ENCODE peak calls at places on chromosomes 3 and 15, in nine cellular contexts. T, S, P, L, X, R, Z, F and C are unnamed samples.

GRCh38 chr3:134102976-134103375 is 73.3 kb upstream of the SLCO2A1 start:
- DNase-seq in F (no peak), Z (no peak), S (no peak), P (no peak), X (no peak), L (no peak), R (no peak), T (no peak), C (no peak)

GRCh38 chr3:133464573-133464972 is 64.7 kb downstream of the BFSP2 start:
- DNase-seq in L (peak; percentile 64), F (no peak), S (no peak), Z (peak; percentile 56), R (no peak), T (no peak), X (peak; percentile 59), P (peak; percentile 55), C (no peak)

GRCh38 chr3:66998075-66998898 is at the start of gene KBTBD8:
- DNase-seq in F (peak; percentile 98), S (peak; percentile 97), X (peak; percentile 99), P (peak; percentile 98), L (no peak), R (peak; percentile 97), Z (peak; percentile 97), T (peak; percentile 96), C (peak; percentile 98)

GRCh38 chr15:69751575-69751974 is 299.0 kb downstream of the RPLP1 start:
- DNase-seq in F (no peak), L (no peak), Z (no peak), P (peak; percentile 59), S (no peak), R (peak; percentile 41), X (no peak), T (no peak), C (no peak)

GRCh38 chr3:20648294-20648693 is 462.3 kb upstream of the SGO1 start:
- DNase-seq in L (peak; percentile 78), T (no peak), Z (peak; percentile 71), X (no peak), R (peak; percentile 99), S (no peak), F (no peak), P (peak; percentile 92), C (no peak)

GRCh38 chr15:69661871-69662667 is 209.5 kb downstream of the RPLP1 start:
- DNase-seq in S (no peak), Z (no peak), X (no peak), L (no peak), T (no peak), F (no peak), R (no peak), P (no peak), C (no peak)

GRCh38 chr3:25587526-25587925 is 77.2 kb downstream of the TOP2B start:
- DNase-seq in Z (no peak), X (no peak), R (no peak), S (no peak), P (no peak), L (no peak), F (no peak), T (no peak), C (no peak)

GRCh38 chr3:12483364-12483763 is 916 bp upstream of the TSEN2 start:
- DNase-seq in S (no peak), T (no peak), P (peak; percentile 8), X (no peak), R (no peak), Z (peak; percentile 17), F (no peak), L (peak; percentile 21), C (no peak)

GRCh38 chr3:141345951-141346817 is 22.1 kb upstream of the ZBTB38 start:
- DNase-seq in Z (no peak), X (no peak), S (no peak), L (no peak), T (no peak), F (no peak), P (no peak), R (no peak), C (peak; percentile 68)

GRCh38 chr3:45225465-45226205 is 452 bp downstream of the TMEM158 start:
- DNase-seq in S (no peak), T (no peak), X (peak; percentile 39), L (peak; percentile 27), Z (peak; percentile 32), P (peak; percentile 43), F (no peak), R (no peak), C (peak; percentile 45)

GRCh38 chr3:185151959-185152432 is 864 bp downstream of the C3orf70 start:
- DNase-seq in L (no peak), Z (peak; percentile 39), T (no peak), R (no peak), S (peak; percentile 40), P (no peak), X (no peak), F (peak; percentile 7), C (no peak)

GRCh38 chr3:191627064-191627463 is 166.1 kb downstream of the PYDC2 start:
- DNase-seq in R (no peak), L (no peak), T (no peak), F (no peak), X (no peak), Z (peak; percentile 67), P (peak; percentile 11), S (no peak), C (no peak)

GRCh38 chr3:41482134-41482533 is 282.8 kb downstream of the CTNNB1 start:
- DNase-seq in R (no peak), T (no peak), S (no peak), Z (no peak), L (no peak), X (no peak), F (no peak), P (no peak), C (no peak)

GRCh38 chr3:57582470-57583168 is 14.5 kb downstream of the ARF4 start:
- DNase-seq in L (no peak), P (no peak), S (no peak), F (peak; percentile 21), R (no peak), Z (no peak), X (peak; percentile 37), T (no peak), C (no peak)

GRCh38 chr3:111541911-111542483 is at the start of gene CD96:
- DNase-seq in F (peak; percentile 28), X (peak; percentile 52), Z (no peak), R (no peak), P (peak; percentile 63), T (no peak), L (no peak), S (no peak), C (peak; percentile 55)

GRCh38 chr15:57085267-57085666 is 166.8 kb downstream of the TCF12 start:
- DNase-seq in S (no peak), L (no peak), X (no peak), R (no peak), F (no peak), T (no peak), Z (no peak), P (peak; percentile 37), C (no peak)

GRCh38 chr3:46887980-46888494 is 10.5 kb downstream of the PTH1R start:
- DNase-seq in T (no peak), R (no peak), X (no peak), S (no peak), Z (no peak), F (no peak), P (no peak), L (no peak), C (no peak)

GRCh38 chr3:60337421-60337820 is 913.8 kb downstream of the FHIT start:
- DNase-seq in R (no peak), T (no peak), F (no peak), L (no peak), S (no peak), P (no peak), Z (no peak), X (no peak), C (no peak)

GRCh38 chr3:134364936-134365765 is 9.1 kb downstream of the AMOTL2 start:
- DNase-seq in F (no peak), X (peak; percentile 38), T (no peak), R (no peak), P (no peak), L (peak; percentile 46), S (no peak), Z (peak; percentile 54), C (no peak)

GRCh38 chr15:55681631-55682030 is 61.3 kb downstream of the PRTG start:
- DNase-seq in X (peak; percentile 38), R (no peak), L (no peak), S (no peak), F (no peak), Z (no peak), P (no peak), T (no peak), C (no peak)

GRCh38 chr15:39261397-39261796 is 319.5 kb upstream of the THBS1 start:
- DNase-seq in P (peak; percentile 67), Z (no peak), F (no peak), L (peak; percentile 67), S (no peak), X (no peak), R (no peak), T (no peak), C (no peak)

GRCh38 chr15:77974098-77974414 is 103.5 kb downstream of the TBC1D2B start:
- DNase-seq in Z (no peak), P (peak; percentile 66), L (peak; percentile 52), R (peak; percentile 6), S (peak; percentile 37), F (peak; percentile 51), X (no peak), T (no peak), C (peak; percentile 60)

GRCh38 chr15:73146419-73146818 is 94.2 kb downstream of the NEO1 start:
- DNase-seq in P (peak; percentile 6), Z (no peak), T (no peak), R (no peak), S (no peak), L (no peak), F (no peak), X (no peak), C (no peak)

GRCh38 chr3:170049146-170050000 is 11.6 kb downstream of the GPR160 start:
- DNase-seq in T (no peak), Z (no peak), R (no peak), S (no peak), X (no peak), F (peak; percentile 94), L (peak; percentile 33), P (peak; percentile 70), C (peak; percentile 72)
- TF ChIP-seq CTCF in T (no peak), Z (no peak), R (no peak), S (no peak), X (no peak), F (no peak), L (no peak), P (no peak), C (no peak)

GRCh38 chr3:151327571-151328198 is 1.7 kb downstream of the P2RY13 start:
- DNase-seq in X (no peak), S (no peak), Z (peak; percentile 42), L (peak; percentile 65), R (no peak), F (no peak), P (no peak), T (no peak), C (no peak)
- TF ChIP-seq CTCF in X (peak; percentile 43), S (no peak), Z (peak; percentile 75), L (peak; percentile 60), R (no peak), F (peak; percentile 66), P (no peak), T (peak; percentile 67), C (no peak)

GRCh38 chr15:31487811-31488436 is 161.3 kb downstream of the KLF13 start:
- DNase-seq in T (no peak), S (peak; percentile 14), Z (no peak), L (peak; percentile 57), P (peak; percentile 10), R (no peak), X (peak; percentile 81), F (peak; percentile 36), C (peak; percentile 27)
- TF ChIP-seq CTCF in T (no peak), S (no peak), Z (no peak), L (no peak), P (no peak), R (peak; percentile 3), X (peak; percentile 19), F (peak; percentile 6), C (no peak)

GRCh38 chr3:31567036-31567435 is 34.3 kb downstream of the STT3B start:
- DNase-seq in S (no peak), L (no peak), X (peak; percentile 18), Z (peak; percentile 11), T (no peak), R (no peak), F (no peak), P (no peak), C (no peak)
- TF ChIP-seq CTCF in S (no peak), L (no peak), X (peak; percentile 28), Z (peak; percentile 69), T (no peak), R (peak; percentile 54), F (peak; percentile 10), P (no peak), C (no peak)